ENCODE peak calls at places on chromosomes 13 and 19, in four cellular contexts. E is lung, U is spleen, W is heart left ventricle. T is an unnamed sample.
A peak's percentile ranks its signal among the peaks of the same experiment; 100 is the strongest.

GRCh38 chr19:42363614-42364346 is 26.3 kb downstream of the CNFN start:
- DNase-seq in E (no peak), U (no peak), W (no peak), T (no peak)

GRCh38 chr19:34490141-34490766 is 8.7 kb downstream of the WTIP start:
- DNase-seq in E (no peak), W (no peak), U (peak; percentile 64), T (no peak)

GRCh38 chr13:46756977-46757376 is 40.0 kb downstream of the ESD start:
- DNase-seq in U (no peak), E (no peak), W (no peak), T (no peak)

GRCh38 chr19:6925801-6926751 is 38.7 kb downstream of the ADGRE1 start:
- DNase-seq in W (no peak), U (no peak), E (no peak), T (no peak)

GRCh38 chr19:55094456-55095259 is 19.0 kb downstream of the EPS8L1 start:
- DNase-seq in U (no peak), E (no peak), W (peak; percentile 54), T (no peak)

GRCh38 chr13:33193428-33193974 is 92.1 kb downstream of the STARD13 start:
- DNase-seq in W (no peak), E (no peak), U (no peak), T (no peak)

GRCh38 chr13:41006951-41007350 is 12.2 kb downstream of the ELF1 start:
- DNase-seq in U (no peak), W (no peak), E (no peak), T (no peak)

GRCh38 chr13:27006519-27007161 is 165.0 kb downstream of the USP12 start:
- DNase-seq in W (no peak), E (peak; percentile 44), U (peak; percentile 75), T (no peak)

GRCh38 chr19:18708452-18709231 is 25.2 kb downstream of the CRTC1 start:
- DNase-seq in W (peak; percentile 67), U (no peak), E (no peak), T (no peak)

GRCh38 chr19:44570984-44571684 is 41.7 kb upstream of the CEACAM20 start:
- DNase-seq in W (no peak), U (no peak), E (peak; percentile 71), T (no peak)

GRCh38 chr13:45055902-45056648 is 64.2 kb upstream of the GTF2F2 start:
- DNase-seq in E (no peak), U (no peak), W (no peak), T (peak; percentile 50)

GRCh38 chr13:33277946-33278345 is 7.6 kb downstream of the STARD13 start:
- DNase-seq in W (no peak), U (no peak), E (no peak), T (peak; percentile 71)

GRCh38 chr19:51702754-51703654 is 9.9 kb downstream of the SPACA6 start:
- DNase-seq in U (peak; percentile 83), E (peak; percentile 46), W (no peak), T (peak; percentile 51)

GRCh38 chr13:102190930-102191329 is 210.9 kb downstream of the FGF14 start:
- DNase-seq in U (no peak), E (no peak), W (no peak), T (no peak)

GRCh38 chr13:91078093-91078679 is 269.3 kb upstream of the MIR17HG start:
- DNase-seq in E (no peak), U (no peak), W (no peak), T (no peak)

GRCh38 chr13:25493930-25494707 is 122.3 kb downstream of the ATP8A2 start:
- DNase-seq in U (no peak), W (no peak), E (no peak), T (no peak)

GRCh38 chr19:55340784-55341147 is 1.1 kb downstream of the KMT5C start:
- DNase-seq in E (no peak), U (peak; percentile 83), W (no peak), T (no peak)

GRCh38 chr13:29484236-29484635 is 111.3 kb downstream of the SLC7A1 start:
- DNase-seq in E (no peak), U (peak; percentile 72), W (no peak), T (no peak)

GRCh38 chr13:29465741-29466293 is 129.7 kb downstream of the SLC7A1 start:
- DNase-seq in E (no peak), U (peak; percentile 35), W (no peak), T (peak; percentile 51)

GRCh38 chr19:8233370-8233769 is 24.2 kb downstream of the CERS4 start:
- DNase-seq in W (no peak), U (no peak), E (no peak), T (no peak)

GRCh38 chr13:97266328-97266727 is 44.2 kb downstream of the MBNL2 start:
- DNase-seq in W (no peak), E (peak; percentile 70), U (no peak), T (no peak)

GRCh38 chr19:44725251-44725650 is 23.3 kb upstream of the BCL3 start:
- DNase-seq in E (no peak), U (peak; percentile 81), W (no peak), T (peak; percentile 18)

GRCh38 chr13:49610176-49610575 is 18.1 kb upstream of the ARL11 start:
- DNase-seq in E (no peak), W (no peak), U (no peak), T (no peak)

GRCh38 chr19:51367565-51368365 is 1.0 kb downstream of the CLDND2 start:
- DNase-seq in E (peak; percentile 99), U (peak; percentile 100), W (peak; percentile 100), T (peak; percentile 100)

GRCh38 chr13:39451860-39452301 is 151.1 kb downstream of the LHFPL6 start:
- DNase-seq in W (peak; percentile 71), U (no peak), E (no peak), T (no peak)

GRCh38 chr19:46287585-46287984 is 9.3 kb upstream of the HIF3A start:
- DNase-seq in E (no peak), W (no peak), U (no peak), T (no peak)

DNA sequence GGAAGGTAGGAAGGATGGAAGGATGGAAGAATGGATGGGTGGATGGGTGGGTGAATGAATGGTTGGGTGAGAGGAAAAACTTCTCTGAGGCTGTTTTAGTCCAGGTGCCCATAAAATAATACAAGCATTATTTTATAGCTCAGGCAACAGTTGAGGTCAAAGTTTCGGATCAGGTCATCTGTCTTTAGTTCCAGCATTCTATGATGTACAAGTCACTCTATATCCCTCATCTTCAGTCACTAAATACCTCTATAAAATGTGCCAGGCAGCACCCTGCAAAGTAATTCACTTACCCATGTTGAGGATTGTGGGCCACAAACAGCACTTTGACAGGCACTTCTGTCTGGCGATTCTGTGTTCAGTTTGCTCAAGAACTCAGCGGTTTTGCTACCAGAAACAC is 66.0 kb downstream of the EPSTI1 start:
- DNase-seq in W (no peak), E (no peak), U (no peak), T (no peak)
- TF ChIP-seq CTCF in W (no peak), E (no peak), U (no peak), T (no peak)

DNA sequence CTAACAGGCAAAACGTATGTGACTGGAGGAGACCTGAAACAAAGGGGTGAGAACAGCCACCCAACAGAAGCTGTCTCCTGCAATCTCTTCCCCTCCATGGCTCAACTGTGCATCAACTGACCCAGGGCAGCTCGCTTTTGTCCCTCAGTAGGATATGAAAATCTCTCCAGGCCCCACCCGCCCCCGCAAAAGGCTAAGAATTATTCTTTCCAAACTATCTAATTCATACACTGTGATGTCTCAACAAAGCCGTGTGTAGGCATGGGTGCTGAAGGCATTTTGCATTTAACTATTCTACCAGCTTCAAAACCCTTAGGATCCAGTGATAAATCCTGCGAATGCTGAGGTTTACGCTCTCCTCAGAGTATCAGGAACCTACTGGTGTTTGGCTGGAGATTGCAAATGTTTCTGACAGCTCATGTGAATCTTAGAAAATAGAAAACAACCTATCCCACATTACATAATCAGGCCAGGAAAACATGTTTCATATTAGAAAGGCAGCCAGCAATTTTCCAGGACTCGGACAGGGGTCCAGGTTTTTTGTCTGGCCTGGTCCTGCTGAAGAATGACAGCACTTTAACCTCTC is 17.4 kb downstream of the DHRS12 start:
- DNase-seq in E (no peak), U (no peak), W (no peak), T (no peak)
- H3K27ac ChIP-seq in E (peak overlapping the region; percentile 45), U (no peak overlapping the region), W (no peak overlapping the region), T (peak overlapping the region; percentile 78)

DNA sequence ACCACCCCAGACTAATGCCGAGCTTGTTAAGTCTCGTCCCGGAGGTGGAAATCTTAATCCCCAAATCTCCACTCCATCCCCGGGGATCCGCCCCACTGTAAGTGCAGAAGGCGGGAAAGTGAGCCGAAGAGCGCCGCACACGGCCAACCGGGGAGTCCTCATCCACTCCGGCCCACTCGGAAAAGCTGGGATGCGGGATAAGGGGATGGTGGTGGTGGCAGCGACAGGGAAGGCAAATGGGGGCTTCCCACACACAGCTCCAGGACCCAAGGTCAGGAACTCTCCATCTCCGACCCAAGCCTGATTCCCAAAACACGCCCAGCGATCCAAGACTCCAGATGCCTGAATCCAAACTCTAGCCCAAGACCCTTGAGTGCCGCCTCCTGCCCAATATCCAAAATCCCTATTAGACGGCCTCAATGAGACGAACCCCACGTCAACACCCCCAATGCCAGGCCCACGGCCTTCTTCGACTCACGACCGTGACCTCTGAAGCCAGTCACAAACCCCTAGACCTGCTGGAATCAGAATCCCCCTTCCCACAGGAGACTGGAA is 481 bp downstream of the FBL start:
- DNase-seq in W (no peak), U (no peak), E (no peak), T (no peak)
- TF ChIP-seq CTCF in W (no peak), U (no peak), E (no peak), T (no peak)

GRCh38 chr19:38733493-38734175 is 10.6 kb downstream of the CAPN12 start:
- DNase-seq in U (no peak), E (no peak), W (no peak), T (peak; percentile 26)

GRCh38 chr19:38734426-38735256 is 9.6 kb downstream of the CAPN12 start:
- DNase-seq in W (no peak), U (peak; percentile 89), E (no peak), T (peak; percentile 35)

GRCh38 chr19:38731654-38732301 is 12.5 kb downstream of the CAPN12 start:
- DNase-seq in U (peak; percentile 70), E (peak; percentile 70), W (peak; percentile 48), T (no peak)

GRCh38 chr19:38734176-38734425 is 10.2 kb downstream of the CAPN12 start:
- DNase-seq in W (no peak), E (no peak), U (no peak), T (peak; percentile 20)

GRCh38 chr19:38733241-38733492 is 11.1 kb downstream of the CAPN12 start:
- DNase-seq in U (no peak), W (no peak), E (no peak), T (no peak)
- H3K27ac ChIP-seq in U (peak overlapping the region; percentile 88), W (peak overlapping the region; percentile 38), E (peak overlapping the region; percentile 88), T (peak overlapping the region; percentile 69)

DNA sequence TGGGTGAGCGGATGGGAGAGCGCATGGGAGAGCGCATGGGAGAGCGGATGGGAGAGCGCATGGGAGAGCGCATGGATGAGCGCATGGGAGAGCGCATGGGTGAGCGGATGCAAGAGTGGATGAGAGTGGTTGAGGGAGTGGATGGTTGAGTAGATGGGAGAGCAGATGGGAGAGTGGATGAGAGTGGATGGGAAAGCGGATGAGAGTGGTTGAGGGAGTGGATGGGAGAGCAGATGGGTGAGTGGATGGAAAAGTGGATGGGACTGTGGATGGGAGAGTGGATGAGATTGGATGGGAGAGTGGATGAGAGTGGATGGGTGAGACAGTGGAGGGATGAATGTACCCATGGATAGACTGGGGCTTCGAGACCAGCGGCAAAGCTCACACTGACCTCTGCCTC is 8.6 kb upstream of the TEKTIP1 start:
- DNase-seq in E (no peak), U (no peak), W (no peak), T (no peak)
- TF ChIP-seq CTCF in E (no peak), U (no peak), W (no peak), T (no peak)